ENCODE peak calls at places on chromosomes 3 and 15, in four cellular contexts. L is MM.1S, Z is IMR-90, F is pancreas. U is an unnamed sample.

GRCh38 chr15:31347067-31347975 is 20.7 kb downstream of the KLF13 start:
- DNase-seq in F (no peak), L (no peak), Z (no peak), U (no peak)

GRCh38 chr3:112448939-112449338 is 50.3 kb downstream of the BTLA start:
- DNase-seq in F (no peak), Z (no peak), L (no peak), U (no peak)

GRCh38 chr3:153087595-153088566 is 74.1 kb upstream of the RAP2B start:
- DNase-seq in Z (peak; percentile 89), F (no peak), L (no peak), U (no peak)

GRCh38 chr3:8839607-8840325 is 70.4 kb upstream of the OXTR start:
- DNase-seq in Z (peak; percentile 38), L (no peak), F (no peak), U (no peak)

GRCh38 chr3:155517907-155518306 is 224.4 kb upstream of the STRIT1 start:
- DNase-seq in F (no peak), Z (no peak), L (no peak), U (no peak)

GRCh38 chr3:140011086-140011485 is 76.1 kb downstream of the CLSTN2 start:
- DNase-seq in L (no peak), F (no peak), Z (no peak), U (no peak)

GRCh38 chr3:16064660-16065414 is 109.6 kb upstream of the GALNT15 start:
- DNase-seq in F (peak; percentile 44), L (no peak), Z (peak; percentile 97), U (peak; percentile 77)

GRCh38 chr3:31432897-31433678 is 99.6 kb upstream of the STT3B start:
- DNase-seq in F (no peak), L (no peak), Z (no peak), U (no peak)

GRCh38 chr3:124032351-124032880 is 40.5 kb upstream of the ROPN1 start:
- DNase-seq in F (peak; percentile 17), Z (no peak), L (no peak), U (no peak)

GRCh38 chr3:30672287-30672735 is 65.9 kb downstream of the TGFBR2 start:
- DNase-seq in L (no peak), F (no peak), Z (no peak), U (no peak)

GRCh38 chr15:39084683-39085530 is 496.0 kb upstream of the THBS1 start:
- DNase-seq in L (no peak), Z (peak; percentile 92), F (no peak), U (peak; percentile 3)

GRCh38 chr15:78103406-78104118 is 11.2 kb downstream of the SH2D7 start:
- DNase-seq in Z (no peak), F (no peak), L (peak; percentile 38), U (no peak)

GRCh38 chr3:14227866-14228265 is 49.2 kb downstream of the LSM3 start:
- DNase-seq in Z (peak; percentile 54), F (no peak), L (no peak), U (no peak)

GRCh38 chr3:14548321-14548729 is 8.2 kb upstream of the GRIP2 start:
- DNase-seq in Z (peak; percentile 56), F (peak; percentile 48), L (peak; percentile 12), U (no peak)

GRCh38 chr3:23915537-23916108 is 1.2 kb downstream of the NKIRAS1 start:
- DNase-seq in L (no peak), F (no peak), Z (peak; percentile 64), U (no peak)

GRCh38 chr15:93088981-93089854 is at the start of gene RGMA:
- DNase-seq in L (no peak), Z (no peak), F (peak; percentile 46), U (no peak)

GRCh38 chr15:56602253-56602652 is 131.1 kb downstream of the ZNF280D start:
- DNase-seq in Z (no peak), F (no peak), L (no peak), U (no peak)

GRCh38 chr3:45655906-45656305 is 33.3 kb upstream of the SACM1L start:
- DNase-seq in L (no peak), F (no peak), Z (peak; percentile 38), U (no peak)

GRCh38 chr3:128348805-128349531 is 117.7 kb downstream of the DNAJB8 start:
- DNase-seq in L (no peak), F (no peak), Z (peak; percentile 13), U (no peak)

GRCh38 chr15:83446904-83447708 is at the start of gene SH3GL3:
- DNase-seq in F (peak; percentile 78), L (peak; percentile 63), Z (peak; percentile 55), U (peak; percentile 94)

GRCh38 chr3:152234657-152235375 is 33.9 kb upstream of the MBNL1 start:
- DNase-seq in Z (no peak), L (no peak), F (no peak), U (no peak)

GRCh38 chr3:179973931-179974361 is 62.8 kb downstream of the PEX5L start:
- DNase-seq in Z (no peak), F (no peak), L (no peak), U (peak; percentile 13)

GRCh38 chr3:13519392-13519791 is 29.5 kb upstream of the FBLN2 start:
- DNase-seq in F (no peak), Z (no peak), L (no peak), U (no peak)

GRCh38 chr15:85727068-85727467 is 67.7 kb downstream of the KLHL25 start:
- DNase-seq in L (no peak), Z (no peak), F (no peak), U (no peak)

GRCh38 chr15:85725019-85725418 is 69.7 kb downstream of the KLHL25 start:
- DNase-seq in L (no peak), F (no peak), Z (no peak), U (no peak)

GRCh38 chr15:85725564-85725963 is 69.2 kb downstream of the KLHL25 start:
- DNase-seq in L (no peak), Z (no peak), F (no peak), U (no peak)

GRCh38 chr15:85723960-85724945 is 70.5 kb downstream of the KLHL25 start:
- DNase-seq in Z (no peak), L (no peak), F (no peak), U (no peak)

GRCh38 chr15:85726446-85726845 is 68.3 kb downstream of the KLHL25 start:
- DNase-seq in L (no peak), F (no peak), Z (no peak), U (no peak)
- H3K27ac ChIP-seq in L (no peak overlapping the region), F (no peak overlapping the region), Z (no peak overlapping the region), U (no peak overlapping the region)

DNA sequence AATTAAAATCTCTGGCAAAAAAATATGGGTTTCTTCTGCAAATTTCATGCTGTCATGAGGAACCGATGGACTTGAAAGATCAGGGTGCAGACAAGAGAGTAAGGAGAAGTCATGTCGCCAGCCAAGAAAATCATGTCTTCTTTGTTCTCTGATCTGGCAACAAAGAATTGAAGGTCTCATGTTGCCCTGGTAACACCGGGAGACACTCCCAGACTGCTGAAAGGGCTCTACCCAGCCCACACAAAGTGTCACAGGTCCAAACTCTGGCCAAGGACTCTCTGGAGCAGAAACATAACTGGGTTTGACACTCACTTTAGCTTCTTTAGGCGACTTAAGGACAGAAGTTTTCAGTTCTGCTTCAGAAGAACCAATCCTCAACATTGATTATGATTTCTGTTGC is 42.8 kb downstream of the SIDT1 start:
- DNase-seq in F (no peak), Z (no peak), L (no peak), U (no peak)
- H3K27ac ChIP-seq in F (no peak overlapping the region), Z (no peak overlapping the region), L (no peak overlapping the region), U (no peak overlapping the region)

DNA sequence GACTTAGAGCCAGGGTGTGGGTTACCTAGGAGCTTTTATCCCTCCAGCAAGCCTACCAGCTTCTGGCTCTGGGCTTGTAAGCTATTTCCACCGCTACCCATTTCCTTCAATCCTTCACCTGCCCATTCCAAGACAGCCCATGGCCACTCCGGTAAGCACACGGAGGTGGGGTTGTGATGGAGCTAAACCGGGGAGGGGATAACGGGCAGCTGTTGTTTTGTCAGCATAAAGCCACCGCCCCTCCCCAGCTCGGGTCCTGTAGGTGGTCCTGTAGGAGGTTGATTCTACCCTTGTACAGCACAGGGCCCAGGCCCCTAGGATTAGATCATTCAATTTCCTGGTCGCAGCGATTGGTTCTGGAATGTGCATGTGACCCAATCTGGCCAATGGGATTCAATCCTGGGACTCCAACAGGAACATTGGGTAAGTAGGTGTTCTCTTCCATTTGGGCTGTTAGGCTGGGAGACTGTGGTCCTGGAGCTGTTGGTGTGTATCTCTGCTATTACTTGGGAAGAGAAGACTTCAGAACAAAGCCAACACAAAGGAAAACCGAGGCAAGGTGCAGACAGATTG is 150.6 kb downstream of the RAB11A start:
- DNase-seq in Z (no peak), L (no peak), F (no peak), U (no peak)
- H3K27ac ChIP-seq in Z (no peak overlapping the region), L (no peak overlapping the region), F (no peak overlapping the region), U (no peak overlapping the region)

GRCh38 chr15:100727291-100727851 is 125.0 kb downstream of the ASB7 start:
- DNase-seq in F (no peak), Z (no peak), L (no peak), U (no peak)
- H3K27ac ChIP-seq in F (no peak overlapping the region), Z (no peak overlapping the region), L (no peak overlapping the region), U (no peak overlapping the region)

U was measured in caudate nucleus.